ENCODE peak calls at places on chromosomes 13 and 19, in seven cellular contexts. G, P, D, J, A, X and L are unnamed samples.

GRCh38 chr19:1956868-1957492 is 16.0 kb downstream of the CSNK1G2 start:
- DNase-seq in J (no peak), A (no peak), X (peak), P (no peak), D (no peak), G (peak), L (peak)

GRCh38 chr13:39970177-39970846 is 314.9 kb downstream of the COG6 start:
- DNase-seq in P (no peak), A (no peak), X (no peak), J (no peak), D (no peak), G (no peak), L (no peak)

GRCh38 chr13:66532146-66532545 is 698.0 kb downstream of the PCDH9 start:
- DNase-seq in J (no peak), P (peak), D (no peak), A (peak), X (no peak), G (no peak), L (no peak)

GRCh38 chr13:98839826-98840769 is 87.6 kb upstream of the SLC15A1 start:
- DNase-seq in P (no peak), G (peak), X (peak), J (no peak), D (peak), A (peak), L (peak)

GRCh38 chr19:5534787-5535586 is 32.8 kb downstream of the TINCR start:
- DNase-seq in G (no peak), X (no peak), D (no peak), P (no peak), J (no peak), A (no peak), L (peak)

GRCh38 chr13:105007166-105007808 is 1528.2 kb downstream of the EFNB2 start:
- DNase-seq in J (no peak), G (no peak), A (no peak), D (no peak), X (no peak), P (no peak), L (no peak)

GRCh38 chr19:46137915-46138473 is 10.0 kb upstream of the IGFL2 start:
- DNase-seq in J (no peak), G (no peak), D (no peak), P (no peak), X (no peak), A (no peak), L (no peak)

GRCh38 chr13:44267966-44268365 is 105.7 kb upstream of the SERP2 start:
- DNase-seq in X (no peak), A (peak), P (no peak), G (no peak), D (no peak), J (no peak), L (no peak)

GRCh38 chr19:57443121-57443696 is 8.1 kb downstream of the ZNF749 start:
- DNase-seq in A (no peak), P (no peak), G (no peak), X (no peak), D (no peak), J (no peak), L (no peak)

GRCh38 chr19:19538077-19538764 is at the start of gene CILP2:
- DNase-seq in G (no peak), J (peak), A (no peak), D (peak), P (no peak), X (no peak), L (peak)

GRCh38 chr13:20182231-20182846 is 10.4 kb downstream of the GJB2 start:
- DNase-seq in D (peak), G (peak), J (no peak), X (peak), P (peak), A (peak), L (peak)

GRCh38 chr19:11577451-11578341 is at the start of gene ACP5:
- DNase-seq in D (no peak), X (no peak), P (no peak), G (no peak), A (no peak), J (no peak), L (no peak)

GRCh38 chr13:114107686-114108081 is 24.7 kb downstream of the RASA3 start:
- DNase-seq in D (peak), P (no peak), G (peak), J (no peak), X (peak), A (peak), L (no peak)

GRCh38 chr13:50156140-50156539 is 140.9 kb downstream of the KCNRG start:
- DNase-seq in G (no peak), D (no peak), J (no peak), A (peak), X (no peak), P (no peak), L (no peak)

GRCh38 chr13:74129500-74130144 is 4.6 kb downstream of the KLF12 start:
- DNase-seq in P (no peak), G (no peak), A (peak), X (no peak), J (peak), D (no peak), L (no peak)

GRCh38 chr19:21109116-21109515 is 27.1 kb downstream of the ZNF714 start:
- DNase-seq in G (no peak), P (no peak), D (no peak), A (peak), X (no peak), J (no peak), L (no peak)

GRCh38 chr13:37640499-37640898 is 41.9 kb upstream of the POSTN start:
- DNase-seq in P (peak), X (no peak), G (no peak), D (no peak), A (peak), J (no peak), L (no peak)

GRCh38 chr13:109160357-109160756 is 530.9 kb downstream of the MYO16 start:
- DNase-seq in G (no peak), J (no peak), P (no peak), X (no peak), D (no peak), A (no peak), L (no peak)

GRCh38 chr13:91946498-91947070 is 548.2 kb downstream of the GPC5 start:
- DNase-seq in G (peak), P (no peak), J (no peak), X (peak), D (no peak), A (peak), L (no peak)

GRCh38 chr19:29690842-29691241 is 24.2 kb downstream of the C19orf12 start:
- DNase-seq in A (peak), X (no peak), J (no peak), G (no peak), D (no peak), P (no peak), L (peak)

GRCh38 chr13:49649963-49650312 is 21.6 kb downstream of the ARL11 start:
- DNase-seq in X (no peak), J (no peak), D (no peak), P (no peak), A (no peak), G (no peak), L (no peak)

GRCh38 chr13:41059896-41060722 is 1.2 kb upstream of the WBP4 start:
- DNase-seq in A (peak), P (peak), X (peak), J (peak), D (peak), G (peak), L (peak)